ENCODE peak calls at places on chromosomes 5 and 9, in seven cellular contexts. A, U, W, G, E, Q and S are unnamed samples.

GRCh38 chr5:156036640-156037039 is 290.3 kb upstream of the SGCD start:
- DNase-seq in G (no peak), U (no peak), Q (no peak), W (peak; percentile 24), E (no peak), A (no peak), S (no peak)

GRCh38 chr5:146630467-146630866 is 114.5 kb upstream of the GPR151 start:
- DNase-seq in A (no peak), G (no peak), E (no peak), W (no peak), U (no peak), Q (no peak), S (no peak)

GRCh38 chr5:86979801-86980510 is 287.7 kb upstream of the RASA1 start:
- DNase-seq in G (peak; percentile 87), W (peak; percentile 54), E (no peak), Q (peak; percentile 14), U (no peak), A (peak; percentile 88), S (peak; percentile 96)

GRCh38 chr5:128144491-128144890 is 60.9 kb downstream of the SLC12A2 start:
- DNase-seq in A (peak; percentile 35), Q (no peak), E (no peak), W (no peak), G (no peak), U (no peak), S (no peak)

GRCh38 chr5:43039468-43040286 is 442 bp downstream of the ANXA2R start:
- DNase-seq in G (peak; percentile 87), A (peak; percentile 81), U (peak; percentile 53), E (peak; percentile 77), W (no peak), Q (peak; percentile 71), S (peak; percentile 84)

GRCh38 chr5:107242411-107242810 is 428.3 kb downstream of the EFNA5 start:
- DNase-seq in Q (no peak), W (no peak), A (no peak), E (no peak), G (no peak), U (no peak), S (no peak)

GRCh38 chr9:90867101-90867500 is 65.5 kb downstream of the SYK start:
- DNase-seq in Q (no peak), W (no peak), G (no peak), U (no peak), A (no peak), E (no peak), S (no peak)

GRCh38 chr5:132064738-132065331 is 4.4 kb downstream of the IL3 start:
- DNase-seq in G (peak; percentile 80), A (peak; percentile 82), E (peak; percentile 87), Q (peak; percentile 72), U (peak; percentile 92), W (no peak), S (peak; percentile 84)

GRCh38 chr5:164341056-164341619 is 835.7 kb downstream of the MAT2B start:
- DNase-seq in A (peak; percentile 23), U (no peak), W (no peak), G (no peak), Q (no peak), E (no peak), S (no peak)

GRCh38 chr9:3924145-3924544 is 375.7 kb downstream of the GLIS3 start:
- DNase-seq in U (no peak), G (no peak), W (no peak), E (no peak), Q (no peak), A (no peak), S (no peak)

GRCh38 chr5:10059611-10060379 is 189.9 kb downstream of the ATPSCKMT start:
- DNase-seq in W (no peak), A (no peak), E (no peak), Q (no peak), U (no peak), G (no peak), S (no peak)

GRCh38 chr9:134962998-134963364 is 45.3 kb upstream of the FCN1 start:
- DNase-seq in U (no peak), G (no peak), W (no peak), A (no peak), Q (no peak), E (no peak), S (no peak)